ENCODE peak calls at places on chromosomes 12 and 14, in ten cellular contexts. V is AG09309, U is fibroblast of pulmonary artery, O is fibroblast of mammary gland, Y is mucosa of descending colon, I is tibial artery, B is A549, X is sigmoid colon, T is suprapubic skin, R is BJ. S is an unnamed sample.

GRCh38 chr12:108620236-108620879 is 13.3 kb downstream of the SELPLG start:
- DNase-seq in T (no peak), V (no peak), U (peak; percentile 92), Y (no peak), R (no peak), I (no peak), O (peak; percentile 90), B (peak; percentile 32), X (no peak), S (peak; percentile 91)

GRCh38 chr14:75242546-75243273 is 35.9 kb upstream of the FOS start:
- DNase-seq in Y (no peak), U (peak; percentile 88), V (peak; percentile 57), T (no peak), R (no peak), X (no peak), O (peak; percentile 93), I (no peak), B (no peak), S (peak; percentile 84)

GRCh38 chr12:14952295-14952995 is 9.0 kb downstream of the ARHGDIB start:
- DNase-seq in Y (no peak), X (no peak), I (no peak), R (peak; percentile 93), V (peak; percentile 46), U (peak; percentile 98), T (no peak), B (peak; percentile 87), O (peak; percentile 90), S (peak; percentile 98)

GRCh38 chr12:51000245-51000644 is 25.9 kb downstream of the SLC11A2 start:
- DNase-seq in R (peak; percentile 39), O (peak; percentile 58), I (no peak), Y (no peak), X (no peak), V (no peak), T (no peak), B (peak; percentile 33), U (no peak), S (peak; percentile 16)

GRCh38 chr14:101122855-101123129 is 219.3 kb upstream of the RTL1 start:
- DNase-seq in X (peak; percentile 40), T (no peak), I (no peak), V (no peak), R (no peak), O (no peak), B (no peak), U (no peak), Y (no peak), S (no peak)

GRCh38 chr12:15584366-15585041 is 204.7 kb downstream of the EPS8 start:
- DNase-seq in Y (no peak), O (peak; percentile 83), U (peak; percentile 89), I (no peak), B (peak; percentile 79), X (no peak), T (no peak), R (no peak), V (peak; percentile 67), S (peak; percentile 94)

GRCh38 chr12:47591387-47591786 is 114.4 kb downstream of the RPAP3 start:
- DNase-seq in X (no peak), O (peak; percentile 11), V (no peak), U (peak; percentile 6), B (no peak), I (no peak), Y (no peak), R (no peak), T (no peak), S (peak; percentile 5)

GRCh38 chr14:24634158-24634557 is at the start of gene GZMB:
- DNase-seq in O (peak; percentile 12), Y (no peak), T (no peak), X (no peak), B (no peak), V (no peak), I (no peak), R (no peak), U (no peak), S (no peak)

GRCh38 chr12:65590318-65590717 is 234.0 kb upstream of the HMGA2 start:
- DNase-seq in R (no peak), T (no peak), Y (no peak), I (no peak), O (no peak), U (no peak), B (no peak), X (no peak), V (no peak), S (peak; percentile 66)

GRCh38 chr14:61696753-61697318 is 1.5 kb downstream of the HIF1A start:
- DNase-seq in Y (no peak), R (no peak), B (no peak), U (peak; percentile 70), T (no peak), O (no peak), X (no peak), V (no peak), I (no peak), S (peak; percentile 64)

GRCh38 chr14:61695695-61696527 is 598 bp downstream of the HIF1A start:
- DNase-seq in X (peak; percentile 80), B (peak; percentile 71), V (no peak), Y (peak; percentile 75), T (peak; percentile 86), R (no peak), I (peak; percentile 83), O (no peak), U (peak; percentile 77), S (peak; percentile 75)

GRCh38 chr14:61698216-61698980 is 3.1 kb downstream of the HIF1A start:
- DNase-seq in U (peak; percentile 72), X (no peak), B (no peak), O (no peak), I (no peak), Y (no peak), R (no peak), V (no peak), T (no peak), S (peak; percentile 60)

GRCh38 chr14:61694039-61694438 is 1.3 kb upstream of the HIF1A start:
- DNase-seq in V (no peak), I (no peak), X (no peak), T (no peak), Y (no peak), O (no peak), B (no peak), U (no peak), R (no peak), S (no peak)

GRCh38 chr14:61694830-61695694 is at the start of gene HIF1A:
- DNase-seq in O (peak; percentile 99), V (peak; percentile 98), Y (peak; percentile 97), B (peak; percentile 98), I (peak; percentile 99), T (peak; percentile 98), R (peak; percentile 94), X (peak; percentile 98), U (peak; percentile 100), S (peak; percentile 100)
- TF ChIP-seq CTCF in O (peak; percentile 37), V (peak; percentile 15), Y (peak; percentile 7), B (peak; percentile 29), I (peak; percentile 8), T (no peak), R (peak; percentile 43), X (no peak), U (peak; percentile 40), S (peak; percentile 53)

DNA sequence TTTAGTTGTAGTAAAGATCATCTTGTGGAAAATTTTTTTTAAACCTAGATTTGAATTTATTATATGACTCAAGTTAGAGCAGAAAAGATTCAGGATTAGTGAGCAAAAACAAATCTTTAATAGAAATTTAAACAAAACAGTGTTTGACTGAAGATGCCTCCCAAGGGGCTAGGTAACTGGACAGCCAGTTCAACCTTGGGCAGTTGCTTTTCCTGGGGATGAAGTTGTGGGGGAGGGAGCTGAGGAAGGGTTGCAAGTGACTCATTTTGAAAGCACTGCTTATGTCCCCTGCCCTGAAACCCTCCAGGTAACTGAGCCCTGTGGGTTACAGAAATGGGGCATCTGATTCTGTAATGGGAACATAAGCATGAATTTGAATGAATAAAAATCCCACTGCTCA is 13.1 kb downstream of the CFAP54 start:
- DNase-seq in R (no peak), Y (no peak), I (no peak), V (no peak), U (peak; percentile 38), O (no peak), T (no peak), X (no peak), B (peak; percentile 26), S (no peak)
- H3K4me3 ChIP-seq in R (no peak overlapping the region), Y (no peak overlapping the region), I (no peak overlapping the region), V (no peak overlapping the region), U (no peak overlapping the region), O (no peak overlapping the region), T (no peak overlapping the region), X (no peak overlapping the region), B (no peak overlapping the region), S (no peak overlapping the region)

DNA sequence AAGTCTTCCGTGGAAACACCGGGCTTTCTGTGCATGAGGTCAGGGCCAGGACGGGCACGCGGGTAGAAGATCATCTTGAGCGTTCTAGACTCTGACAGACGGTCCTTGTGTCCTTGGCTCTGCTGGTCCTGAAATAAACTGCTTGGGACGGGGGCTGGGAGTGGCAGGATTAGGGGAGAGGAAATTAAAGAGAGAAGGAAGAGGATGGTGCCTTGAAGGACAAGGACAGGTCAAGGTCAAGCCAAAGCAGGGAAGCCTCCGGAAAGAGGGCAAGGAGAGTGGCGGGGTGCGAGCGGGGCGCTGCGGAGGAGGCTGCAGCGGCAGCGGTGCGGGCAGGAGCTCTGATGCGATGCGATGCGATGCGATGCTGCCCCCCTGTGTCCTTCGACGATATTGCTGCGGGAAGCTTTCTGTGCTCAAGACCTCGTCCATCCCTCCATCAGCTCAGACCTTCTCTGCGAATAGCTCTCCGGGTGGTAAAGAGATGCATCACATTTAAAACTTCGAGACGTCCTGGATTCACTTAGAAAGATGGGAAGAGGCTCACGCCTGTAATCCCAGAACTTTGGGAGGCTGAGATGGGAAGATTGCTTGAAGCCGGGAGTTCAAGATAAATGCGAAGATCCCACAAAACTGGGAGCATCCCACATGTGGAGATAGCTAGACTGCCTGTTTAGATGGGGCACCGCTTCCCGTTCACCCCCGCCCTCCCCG is 110.1 kb upstream of the TMEM132D start:
- DNase-seq in Y (peak; percentile 61), U (peak; percentile 13), X (no peak), B (peak; percentile 56), I (no peak), R (no peak), T (no peak), O (peak; percentile 25), V (no peak), S (peak; percentile 61)
- TF ChIP-seq CTCF in Y (no peak), U (peak; percentile 36), X (no peak), B (peak; percentile 52), I (peak; percentile 14), R (peak; percentile 38), T (peak; percentile 17), O (peak; percentile 58), V (peak; percentile 65), S (peak; percentile 74)

DNA sequence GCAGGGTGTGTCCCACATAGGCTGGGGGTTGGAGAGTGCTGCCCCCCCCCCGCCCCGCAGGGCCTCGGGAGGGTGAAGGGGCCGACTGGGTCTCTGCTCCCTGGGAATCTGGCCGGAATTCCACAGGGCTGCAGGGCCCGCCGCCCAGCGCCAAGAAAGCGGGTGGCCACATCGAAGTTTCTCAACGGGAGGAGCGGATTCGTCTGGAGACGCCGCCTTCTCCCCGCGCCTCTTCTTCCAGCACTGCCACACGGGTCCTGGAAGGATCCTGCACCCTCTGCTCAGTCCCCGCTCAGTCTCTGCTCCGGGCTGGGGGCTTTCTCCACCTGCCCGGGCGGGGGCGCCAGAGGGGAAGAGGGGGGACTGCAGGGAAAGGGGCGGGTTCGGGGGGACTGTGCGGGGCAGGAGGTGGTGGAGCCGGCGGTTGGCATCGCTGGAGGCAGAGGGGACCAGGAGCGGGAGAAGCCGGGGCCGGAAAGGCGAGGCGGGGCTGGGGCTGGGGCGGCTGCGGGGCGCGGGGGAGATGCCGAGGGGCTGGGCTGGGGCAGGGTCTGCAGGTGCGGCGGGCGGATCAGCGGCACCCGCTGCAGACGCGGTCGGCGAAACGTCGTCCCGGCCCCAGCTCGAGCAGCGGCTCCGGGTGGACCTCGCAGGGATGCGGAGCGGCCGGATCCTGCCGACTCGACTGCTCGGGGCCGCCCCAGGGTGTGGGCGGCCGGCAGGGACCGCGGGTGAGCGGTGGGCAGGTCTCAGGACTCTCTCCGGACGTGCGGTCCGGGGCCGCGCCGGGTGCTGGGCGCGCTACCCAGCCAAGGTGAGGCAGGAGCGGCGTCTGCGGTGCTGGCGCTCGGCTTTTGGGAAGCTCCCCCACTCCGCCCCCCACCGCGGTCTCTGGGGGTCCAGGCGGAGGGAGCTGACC is 811.4 kb upstream of the TMEM132C start:
- DNase-seq in B (no peak), T (no peak), U (no peak), V (no peak), I (no peak), R (no peak), Y (no peak), O (no peak), X (no peak), S (peak; percentile 1)
- H3K4me3 ChIP-seq in B (no peak overlapping the region), T (peak overlapping the region; percentile 28), U (no peak overlapping the region), V (peak overlapping the region; percentile 47), I (peak overlapping the region; percentile 46), R (peak overlapping the region; percentile 33), Y (no peak overlapping the region), O (no peak overlapping the region), X (no peak overlapping the region), S (no peak overlapping the region)

S was measured in choroid plexus epithelial cell.